ENCODE peak calls at places on chromosomes 6 and 20, in seven cellular contexts. One of them, this sample, is unnamed.

GRCh38 chr6:160534050-160534696 is 129.9 kb downstream of the LPA start:
- DNase-seq in AG09309: no peak
- DNase-seq in heart right ventricle: peak
- DNase-seq in CD4-positive, alpha-beta T cell: peak
- DNase-seq in astrocyte: peak
- DNase-seq in fibroblast of mammary gland: peak
- DNase-seq in Calu3: peak
- DNase-seq in this sample: no peak

GRCh38 chr20:6767536-6768227 is at the start of gene BMP2:
- DNase-seq in AG09309: no peak
- DNase-seq in heart right ventricle: peak
- DNase-seq in CD4-positive, alpha-beta T cell: no peak
- DNase-seq in astrocyte: peak
- DNase-seq in fibroblast of mammary gland: peak
- DNase-seq in Calu3: peak
- DNase-seq in this sample: no peak

GRCh38 chr6:118537579-118537978 is 10.5 kb upstream of the PLN start:
- DNase-seq in AG09309: peak
- DNase-seq in heart right ventricle: no peak
- DNase-seq in CD4-positive, alpha-beta T cell: no peak
- DNase-seq in astrocyte: peak
- DNase-seq in fibroblast of mammary gland: no peak
- DNase-seq in Calu3: no peak
- DNase-seq in this sample: no peak

GRCh38 chr20:49853640-49854039 is 41.0 kb downstream of the SLC9A8 start:
- DNase-seq in AG09309: peak
- DNase-seq in heart right ventricle: no peak
- DNase-seq in CD4-positive, alpha-beta T cell: no peak
- DNase-seq in astrocyte: peak
- DNase-seq in fibroblast of mammary gland: peak
- DNase-seq in Calu3: peak
- DNase-seq in this sample: no peak

GRCh38 chr20:32396656-32397160 is 38.6 kb downstream of the ASXL1 start:
- DNase-seq in AG09309: no peak
- DNase-seq in heart right ventricle: no peak
- DNase-seq in CD4-positive, alpha-beta T cell: no peak
- DNase-seq in astrocyte: no peak
- DNase-seq in fibroblast of mammary gland: no peak
- DNase-seq in Calu3: no peak
- DNase-seq in this sample: no peak

GRCh38 chr6:151765444-151765886 is 42.0 kb upstream of the ESR1 start:
- DNase-seq in AG09309: peak
- DNase-seq in heart right ventricle: peak
- DNase-seq in CD4-positive, alpha-beta T cell: no peak
- DNase-seq in astrocyte: peak
- DNase-seq in fibroblast of mammary gland: peak
- DNase-seq in Calu3: peak
- DNase-seq in this sample: no peak

GRCh38 chr6:80767808-80768207 is 661.3 kb downstream of the BCKDHB start:
- DNase-seq in AG09309: peak
- DNase-seq in heart right ventricle: peak
- DNase-seq in CD4-positive, alpha-beta T cell: no peak
- DNase-seq in astrocyte: peak
- DNase-seq in fibroblast of mammary gland: peak
- DNase-seq in Calu3: peak
- DNase-seq in this sample: no peak

GRCh38 chr6:42279966-42280629 is 62.4 kb upstream of the MRPS10 start:
- DNase-seq in AG09309: no peak
- DNase-seq in heart right ventricle: peak
- DNase-seq in CD4-positive, alpha-beta T cell: no peak
- DNase-seq in astrocyte: peak
- DNase-seq in fibroblast of mammary gland: peak
- DNase-seq in Calu3: no peak
- DNase-seq in this sample: no peak

GRCh38 chr6:37303891-37304503 is 46.1 kb upstream of the TMEM217 start:
- DNase-seq in AG09309: no peak
- DNase-seq in heart right ventricle: no peak
- DNase-seq in CD4-positive, alpha-beta T cell: no peak
- DNase-seq in astrocyte: peak
- DNase-seq in fibroblast of mammary gland: peak
- DNase-seq in Calu3: peak
- DNase-seq in this sample: no peak

GRCh38 chr20:20084296-20084752 is 32.0 kb downstream of the CFAP61 start:
- DNase-seq in AG09309: no peak
- DNase-seq in heart right ventricle: no peak
- DNase-seq in CD4-positive, alpha-beta T cell: no peak
- DNase-seq in astrocyte: no peak
- DNase-seq in fibroblast of mammary gland: no peak
- DNase-seq in Calu3: no peak
- DNase-seq in this sample: no peak

GRCh38 chr6:3288711-3289663 is 30.2 kb downstream of the PSMG4 start:
- DNase-seq in AG09309: no peak
- DNase-seq in heart right ventricle: no peak
- DNase-seq in CD4-positive, alpha-beta T cell: no peak
- DNase-seq in astrocyte: no peak
- DNase-seq in fibroblast of mammary gland: no peak
- DNase-seq in Calu3: no peak
- DNase-seq in this sample: no peak

GRCh38 chr20:56032251-56032650 is 26.9 kb upstream of the CBLN4 start:
- DNase-seq in AG09309: no peak
- DNase-seq in heart right ventricle: no peak
- DNase-seq in CD4-positive, alpha-beta T cell: no peak
- DNase-seq in astrocyte: no peak
- DNase-seq in fibroblast of mammary gland: peak
- DNase-seq in Calu3: no peak
- DNase-seq in this sample: no peak

GRCh38 chr6:118387921-118388701 is 160.0 kb upstream of the PLN start:
- DNase-seq in AG09309: peak
- DNase-seq in heart right ventricle: no peak
- DNase-seq in CD4-positive, alpha-beta T cell: no peak
- DNase-seq in astrocyte: peak
- DNase-seq in fibroblast of mammary gland: peak
- DNase-seq in Calu3: peak
- DNase-seq in this sample: no peak

GRCh38 chr6:170024940-170025339 is 265.9 kb downstream of the DLL1 start:
- DNase-seq in AG09309: no peak
- DNase-seq in heart right ventricle: peak
- DNase-seq in CD4-positive, alpha-beta T cell: no peak
- DNase-seq in astrocyte: peak
- DNase-seq in fibroblast of mammary gland: peak
- DNase-seq in Calu3: no peak
- DNase-seq in this sample: no peak

GRCh38 chr20:21090112-21090737 is 15.9 kb downstream of the LINC00237 start:
- DNase-seq in AG09309: no peak
- DNase-seq in heart right ventricle: no peak
- DNase-seq in CD4-positive, alpha-beta T cell: no peak
- DNase-seq in astrocyte: no peak
- DNase-seq in fibroblast of mammary gland: no peak
- DNase-seq in Calu3: no peak
- DNase-seq in this sample: no peak

GRCh38 chr6:42200035-42200434 is 5.3 kb upstream of the GUCA1B start:
- DNase-seq in AG09309: peak
- DNase-seq in heart right ventricle: no peak
- DNase-seq in CD4-positive, alpha-beta T cell: no peak
- DNase-seq in astrocyte: peak
- DNase-seq in fibroblast of mammary gland: peak
- DNase-seq in Calu3: no peak
- DNase-seq in this sample: no peak

GRCh38 chr20:36491901-36492617 is 49.3 kb upstream of the MYL9 start:
- DNase-seq in AG09309: no peak
- DNase-seq in heart right ventricle: peak
- DNase-seq in CD4-positive, alpha-beta T cell: peak
- DNase-seq in astrocyte: no peak
- DNase-seq in fibroblast of mammary gland: no peak
- DNase-seq in Calu3: no peak
- DNase-seq in this sample: peak

GRCh38 chr6:37323568-37323967 is 30.2 kb upstream of the RNF8 start:
- DNase-seq in AG09309: no peak
- DNase-seq in heart right ventricle: no peak
- DNase-seq in CD4-positive, alpha-beta T cell: no peak
- DNase-seq in astrocyte: no peak
- DNase-seq in fibroblast of mammary gland: peak
- DNase-seq in Calu3: no peak
- DNase-seq in this sample: no peak

GRCh38 chr20:37194616-37195015 is 15.3 kb upstream of the MROH8 start:
- DNase-seq in AG09309: no peak
- DNase-seq in heart right ventricle: no peak
- DNase-seq in CD4-positive, alpha-beta T cell: no peak
- DNase-seq in astrocyte: no peak
- DNase-seq in fibroblast of mammary gland: no peak
- DNase-seq in Calu3: no peak
- DNase-seq in this sample: no peak

GRCh38 chr20:11754451-11754850 is 163.2 kb upstream of the BTBD3 start:
- DNase-seq in AG09309: no peak
- DNase-seq in heart right ventricle: no peak
- DNase-seq in CD4-positive, alpha-beta T cell: no peak
- DNase-seq in astrocyte: no peak
- DNase-seq in fibroblast of mammary gland: no peak
- DNase-seq in Calu3: no peak
- DNase-seq in this sample: no peak

DNA sequence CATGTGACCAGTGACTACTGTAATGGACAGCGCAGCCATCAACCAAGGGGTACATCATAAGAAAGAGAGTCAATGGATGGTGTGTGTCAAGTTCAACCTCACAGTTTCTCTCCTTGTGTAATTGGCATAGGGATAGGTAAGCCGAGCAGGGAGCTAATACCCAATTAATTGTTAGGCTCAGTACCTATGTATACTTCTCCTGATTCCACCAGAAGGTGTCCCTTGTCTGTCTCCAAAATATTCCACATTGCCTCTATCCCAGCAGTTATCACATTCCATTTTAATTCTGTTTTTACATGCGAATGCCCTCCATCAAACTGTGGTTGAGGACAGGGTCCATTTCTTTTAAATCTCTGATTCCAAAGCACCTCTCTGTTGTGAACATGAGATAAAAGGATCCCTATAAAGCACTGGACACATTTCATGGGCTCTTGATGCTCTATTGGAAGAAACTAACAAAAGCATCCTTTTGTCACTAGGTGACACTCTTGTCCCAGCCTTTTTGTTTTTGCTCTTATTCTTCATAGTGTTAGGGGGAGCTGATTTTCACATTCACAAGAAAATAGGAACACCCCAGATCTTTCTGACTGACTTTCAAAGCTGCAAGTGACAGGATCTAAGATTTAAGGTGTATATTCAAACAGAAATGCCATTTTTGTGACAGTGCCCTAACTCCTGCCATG is 38.9 kb downstream of the FBXO9 start:
- DNase-seq in AG09309: no peak
- DNase-seq in heart right ventricle: no peak
- DNase-seq in CD4-positive, alpha-beta T cell: no peak
- DNase-seq in astrocyte: no peak
- DNase-seq in fibroblast of mammary gland: peak
- DNase-seq in Calu3: no peak
- DNase-seq in this sample: no peak
- TF ChIP-seq CTCF in AG09309: peak
- TF ChIP-seq CTCF in heart right ventricle: no peak
- TF ChIP-seq CTCF in CD4-positive, alpha-beta T cell: no peak
- TF ChIP-seq CTCF in astrocyte: peak
- TF ChIP-seq CTCF in fibroblast of mammary gland: peak
- TF ChIP-seq CTCF in Calu3: no peak
- TF ChIP-seq CTCF in this sample: no peak

GRCh38 chr20:1944345-1945099 is 49.3 kb downstream of the SIRPA start:
- DNase-seq in AG09309: no peak
- DNase-seq in heart right ventricle: no peak
- DNase-seq in CD4-positive, alpha-beta T cell: no peak
- DNase-seq in astrocyte: no peak
- DNase-seq in fibroblast of mammary gland: no peak
- DNase-seq in Calu3: no peak
- DNase-seq in this sample: peak
- TF ChIP-seq CTCF in AG09309: no peak
- TF ChIP-seq CTCF in heart right ventricle: no peak
- TF ChIP-seq CTCF in CD4-positive, alpha-beta T cell: no peak
- TF ChIP-seq CTCF in astrocyte: no peak
- TF ChIP-seq CTCF in fibroblast of mammary gland: no peak
- TF ChIP-seq CTCF in Calu3: no peak
- TF ChIP-seq CTCF in this sample: peak

GRCh38 chr6:33702345-33702977 is 9.0 kb downstream of the UQCC2 start:
- DNase-seq in AG09309: peak
- DNase-seq in heart right ventricle: no peak
- DNase-seq in CD4-positive, alpha-beta T cell: no peak
- DNase-seq in astrocyte: peak
- DNase-seq in fibroblast of mammary gland: peak
- DNase-seq in Calu3: peak
- DNase-seq in this sample: no peak
- TF ChIP-seq CTCF in AG09309: peak
- TF ChIP-seq CTCF in heart right ventricle: peak
- TF ChIP-seq CTCF in CD4-positive, alpha-beta T cell: no peak
- TF ChIP-seq CTCF in astrocyte: peak
- TF ChIP-seq CTCF in fibroblast of mammary gland: peak
- TF ChIP-seq CTCF in Calu3: peak
- TF ChIP-seq CTCF in this sample: no peak

DNA sequence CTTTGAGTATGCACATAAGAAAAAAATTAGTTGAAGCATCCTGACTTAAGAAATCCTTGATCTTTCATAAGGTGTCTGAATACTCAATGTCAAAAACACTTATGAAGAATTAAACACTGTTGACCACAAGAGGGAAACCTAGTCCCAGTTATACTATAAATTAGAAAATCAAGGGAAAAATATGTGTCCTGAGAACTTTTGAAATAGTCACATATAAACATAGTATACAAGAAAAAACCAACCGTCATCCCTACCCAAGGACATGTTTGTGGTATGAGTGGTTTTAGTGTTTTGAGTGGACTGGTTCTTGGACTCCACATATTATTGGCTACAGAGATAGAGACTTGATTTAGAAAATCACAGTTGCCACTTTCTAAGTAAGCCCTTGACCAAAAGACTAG is 7.6 kb upstream of the HLA-DRA start:
- DNase-seq in AG09309: no peak
- DNase-seq in heart right ventricle: no peak
- DNase-seq in CD4-positive, alpha-beta T cell: no peak
- DNase-seq in astrocyte: no peak
- DNase-seq in fibroblast of mammary gland: peak
- DNase-seq in Calu3: no peak
- DNase-seq in this sample: no peak
- TF ChIP-seq CTCF in AG09309: peak
- TF ChIP-seq CTCF in heart right ventricle: peak
- TF ChIP-seq CTCF in CD4-positive, alpha-beta T cell: peak
- TF ChIP-seq CTCF in astrocyte: peak
- TF ChIP-seq CTCF in fibroblast of mammary gland: peak
- TF ChIP-seq CTCF in Calu3: peak
- TF ChIP-seq CTCF in this sample: peak

GRCh38 chr20:63819224-63819917 is 11.7 kb downstream of the ZBTB46 start:
- DNase-seq in AG09309: no peak
- DNase-seq in heart right ventricle: no peak
- DNase-seq in CD4-positive, alpha-beta T cell: no peak
- DNase-seq in astrocyte: no peak
- DNase-seq in fibroblast of mammary gland: peak
- DNase-seq in Calu3: no peak
- DNase-seq in this sample: no peak
- TF ChIP-seq CTCF in AG09309: peak
- TF ChIP-seq CTCF in heart right ventricle: peak
- TF ChIP-seq CTCF in CD4-positive, alpha-beta T cell: no peak
- TF ChIP-seq CTCF in astrocyte: peak
- TF ChIP-seq CTCF in fibroblast of mammary gland: peak
- TF ChIP-seq CTCF in Calu3: no peak
- TF ChIP-seq CTCF in this sample: no peak

This sample was measured in CD14-positive monocyte.